ENCODE peak calls at places on chromosomes 13 and 19, in eight cellular contexts. U is cerebellar nuclear complex; H is germinal center; G is T-helper 9 cell; J is aorta; C is fibroblast of the conjunctiva; K is activated CD4-positive, alpha-beta T cell treated with anti-CD3 and anti-CD28 coated beads, Interleukin-2, amount 50 U/mL, for 4 hours; R is T-helper 17 cell. T is an unnamed sample.

GRCh38 chr19:54532528-54532927 is 29.9 kb downstream of the LAIR2 start:
- DNase-seq in U (no peak), H (peak; percentile 18), G (no peak), J (no peak), C (no peak), K (no peak), R (no peak), T (no peak)

GRCh38 chr19:47228168-47228936 is 2.6 kb downstream of the BBC3 start:
- DNase-seq in U (no peak), H (no peak), G (peak; percentile 36), J (peak; percentile 71), C (no peak), K (no peak), R (no peak), T (peak; percentile 38)

GRCh38 chr13:98446234-98446621 is 130.7 kb downstream of the STK24 start:
- DNase-seq in U (no peak), H (no peak), G (no peak), J (no peak), C (no peak), K (no peak), R (no peak), T (no peak)

GRCh38 chr13:46795321-46795720 is 1.6 kb downstream of the ESD start:
- DNase-seq in U (no peak), H (no peak), G (no peak), J (no peak), C (no peak), K (no peak), R (no peak), T (no peak)

GRCh38 chr19:14023404-14024235 is 4.3 kb upstream of the RLN3 start:
- DNase-seq in U (no peak), H (no peak), G (no peak), J (peak; percentile 74), C (peak; percentile 16), K (no peak), R (no peak), T (no peak)

GRCh38 chr13:62243146-62243545 is 827.5 kb upstream of the PCDH20 start:
- DNase-seq in U (no peak), H (no peak), G (no peak), J (no peak), C (no peak), K (no peak), R (no peak), T (no peak)

GRCh38 chr19:10643166-10643967 is 10.8 kb upstream of the ILF3 start:
- DNase-seq in U (no peak), H (no peak), G (no peak), J (no peak), C (no peak), K (no peak), R (no peak), T (no peak)

GRCh38 chr19:35078807-35079206 is 36.8 kb upstream of the FXYD3 start:
- DNase-seq in U (no peak), H (no peak), G (no peak), J (no peak), C (no peak), K (no peak), R (no peak), T (no peak)

GRCh38 chr13:20231839-20232555 is at the start of gene GJB6:
- DNase-seq in U (no peak), H (peak; percentile 9), G (no peak), J (no peak), C (no peak), K (peak; percentile 13), R (no peak), T (no peak)

GRCh38 chr19:5308471-5309437 is 31.9 kb downstream of the PTPRS start:
- DNase-seq in U (peak; percentile 74), H (no peak), G (no peak), J (peak; percentile 86), C (peak; percentile 94), K (no peak), R (no peak), T (no peak)

GRCh38 chr13:77207943-77208342 is 119.0 kb downstream of the MYCBP2 start:
- DNase-seq in U (no peak), H (no peak), G (no peak), J (no peak), C (peak; percentile 48), K (no peak), R (no peak), T (no peak)

GRCh38 chr13:44160549-44161278 is 212.9 kb upstream of the SERP2 start:
- DNase-seq in U (no peak), H (no peak), G (no peak), J (peak; percentile 50), C (no peak), K (no peak), R (no peak), T (no peak)

GRCh38 chr13:106103779-106104178 is 431.7 kb downstream of the EFNB2 start:
- DNase-seq in U (no peak), H (no peak), G (no peak), J (no peak), C (no peak), K (no peak), R (no peak), T (no peak)

GRCh38 chr13:76944457-76944856 is 3.9 kb upstream of the ACOD1 start:
- DNase-seq in U (no peak), H (no peak), G (no peak), J (no peak), C (peak; percentile 18), K (no peak), R (no peak), T (no peak)

GRCh38 chr13:112575680-112576079 is 12.3 kb downstream of the TUBGCP3 start:
- DNase-seq in U (no peak), H (no peak), G (no peak), J (no peak), C (peak; percentile 39), K (no peak), R (no peak), T (no peak)

GRCh38 chr13:53800011-53800410 is 771.4 kb downstream of the OLFM4 start:
- DNase-seq in U (no peak), H (no peak), G (no peak), J (no peak), C (no peak), K (no peak), R (no peak), T (no peak)

GRCh38 chr19:55491546-55492360 is 3.5 kb downstream of the SSC5D start:
- DNase-seq in U (no peak), H (no peak), G (no peak), J (no peak), C (no peak), K (no peak), R (no peak), T (no peak)

GRCh38 chr13:106859505-106859904 is 291.6 kb upstream of the ARGLU1 start:
- DNase-seq in U (no peak), H (no peak), G (no peak), J (no peak), C (no peak), K (no peak), R (no peak), T (no peak)

GRCh38 chr13:46495647-46496046 is 57.3 kb upstream of the LRCH1 start:
- DNase-seq in U (no peak), H (no peak), G (no peak), J (no peak), C (peak; percentile 22), K (no peak), R (no peak), T (no peak)

GRCh38 chr13:37906880-37907279 is 37.3 kb upstream of the TRPC4 start:
- DNase-seq in U (no peak), H (no peak), G (no peak), J (no peak), C (no peak), K (no peak), R (no peak), T (no peak)

GRCh38 chr19:4566402-4567051 is 7.0 kb upstream of the SEMA6B start:
- DNase-seq in U (no peak), H (no peak), G (no peak), J (no peak), C (no peak), K (no peak), R (no peak), T (no peak)

GRCh38 chr19:57954996-57955395 is 7.5 kb upstream of the ZNF256 start:
- DNase-seq in U (no peak), H (no peak), G (no peak), J (no peak), C (no peak), K (no peak), R (no peak), T (no peak)

GRCh38 chr19:2648528-2648937 is 54.0 kb downstream of the GNG7 start:
- DNase-seq in U (peak; percentile 14), H (peak; percentile 73), G (peak; percentile 73), J (peak; percentile 78), C (peak; percentile 61), K (peak; percentile 70), R (peak; percentile 51), T (peak; percentile 75)

GRCh38 chr13:99450416-99450815 is 50.9 kb upstream of the TM9SF2 start:
- DNase-seq in U (no peak), H (no peak), G (no peak), J (no peak), C (no peak), K (no peak), R (no peak), T (no peak)

GRCh38 chr13:113090806-113091205 is 14.8 kb upstream of the F7 start:
- DNase-seq in U (no peak), H (no peak), G (no peak), J (no peak), C (no peak), K (no peak), R (no peak), T (no peak)

GRCh38 chr19:53057904-53058579 is 13.5 kb downstream of the ERVV-2 start:
- DNase-seq in U (peak; percentile 1), H (peak; percentile 24), G (no peak), J (no peak), C (no peak), K (no peak), R (no peak), T (no peak)

GRCh38 chr13:106678646-106679045 is 110.7 kb upstream of the ARGLU1 start:
- DNase-seq in U (no peak), H (no peak), G (no peak), J (no peak), C (no peak), K (no peak), R (no peak), T (no peak)

GRCh38 chr13:29746167-29746677 is 104.2 kb downstream of the UBL3 start:
- DNase-seq in U (no peak), H (no peak), G (no peak), J (no peak), C (no peak), K (no peak), R (no peak), T (no peak)

GRCh38 chr13:53052675-53053074 is 24.1 kb downstream of the OLFM4 start:
- DNase-seq in U (no peak), H (no peak), G (no peak), J (no peak), C (no peak), K (no peak), R (no peak), T (no peak)

GRCh38 chr19:6890421-6890913 is 3.1 kb downstream of the ADGRE1 start:
- DNase-seq in U (no peak), H (no peak), G (no peak), J (no peak), C (no peak), K (no peak), R (no peak), T (no peak)

GRCh38 chr13:111411186-111411858 is 90.9 kb downstream of the TEX29 start:
- DNase-seq in U (no peak), H (no peak), G (no peak), J (no peak), C (no peak), K (no peak), R (no peak), T (no peak)

GRCh38 chr13:24178847-24179845 is 18.6 kb downstream of the SPATA13 start:
- DNase-seq in U (no peak), H (no peak), G (no peak), J (no peak), C (no peak), K (no peak), R (no peak), T (no peak)

GRCh38 chr13:27839809-27840467 is 47.7 kb downstream of the GSX1 start:
- DNase-seq in U (no peak), H (no peak), G (no peak), J (no peak), C (no peak), K (no peak), R (no peak), T (no peak)